ENCODE peak calls at places on chromosome X, in ten cellular contexts. H is H9; T is NCI-H460; G is iPS-NIHi11; M is neural crest cell; N is AG08395; C is KBM-7; Y is CD8-positive, alpha-beta T cell; L is ELR; F is activated CD8-positive, alpha-beta T cell treated with anti-CD3 and anti-CD28 coated beads for 36 hours. Q is an unnamed sample.
A peak's percentile ranks its signal among the peaks of the same experiment; 100 is the strongest.

GRCh38 chrX:124960454-124960853 is 359.2 kb upstream of the TEX13C start:
- DNase-seq in H (no peak), T (no peak), G (no peak), M (no peak), N (no peak), C (no peak), Y (no peak), L (no peak), F (no peak), Q (no peak)

GRCh38 chrX:119655125-119655524 is 37.8 kb downstream of the SEPTIN6 start:
- DNase-seq in H (no peak), T (no peak), G (no peak), M (no peak), N (peak; percentile 63), C (no peak), Y (no peak), L (peak; percentile 77), F (peak; percentile 75), Q (no peak)

GRCh38 chrX:150587585-150588503 is 19.4 kb downstream of the MTM1 start:
- DNase-seq in H (no peak), T (no peak), G (peak; percentile 19), M (no peak), N (peak; percentile 12), C (peak; percentile 46), Y (peak; percentile 67), L (peak; percentile 46), F (peak; percentile 68), Q (peak; percentile 28)

GRCh38 chrX:134562002-134562401 is 96.3 kb downstream of the PLAC1 start:
- DNase-seq in H (no peak), T (no peak), G (no peak), M (no peak), N (no peak), C (no peak), Y (no peak), L (no peak), F (no peak), Q (no peak)

GRCh38 chrX:140500427-140500826 is 4.4 kb downstream of the SOX3 start:
- DNase-seq in H (no peak), T (no peak), G (no peak), M (no peak), N (no peak), C (peak; percentile 14), Y (no peak), L (no peak), F (no peak), Q (no peak)

GRCh38 chrX:85111347-85111746 is 107.7 kb downstream of the APOOL start:
- DNase-seq in H (no peak), T (peak; percentile 18), G (no peak), M (no peak), N (peak; percentile 15), C (peak; percentile 36), Y (no peak), L (peak; percentile 14), F (peak; percentile 7), Q (peak; percentile 15)

GRCh38 chrX:50067435-50068292 is 133.1 kb downstream of the AKAP4 start:
- DNase-seq in H (peak; percentile 70), T (no peak), G (peak; percentile 74), M (peak; percentile 22), N (no peak), C (no peak), Y (no peak), L (peak; percentile 43), F (no peak), Q (no peak)

GRCh38 chrX:115408736-115409390 is 119.3 kb downstream of the LUZP4 start:
- DNase-seq in H (no peak), T (no peak), G (no peak), M (no peak), N (peak; percentile 3), C (no peak), Y (no peak), L (no peak), F (no peak), Q (no peak)

GRCh38 chrX:56281789-56282188 is 49.6 kb downstream of the KLF8 start:
- DNase-seq in H (no peak), T (peak; percentile 13), G (no peak), M (no peak), N (no peak), C (peak; percentile 46), Y (no peak), L (peak; percentile 5), F (peak; percentile 17), Q (peak; percentile 23)

GRCh38 chrX:49262603-49263002 is 1.9 kb downstream of the FOXP3 start:
- DNase-seq in H (no peak), T (no peak), G (no peak), M (no peak), N (no peak), C (no peak), Y (no peak), L (no peak), F (peak; percentile 37), Q (no peak)

GRCh38 chrX:13357925-13358324 is 38.1 kb upstream of the ATXN3L start:
- DNase-seq in H (no peak), T (no peak), G (no peak), M (no peak), N (no peak), C (peak; percentile 15), Y (no peak), L (no peak), F (no peak), Q (no peak)

GRCh38 chrX:69096963-69097362 is 68.3 kb downstream of the PJA1 start:
- DNase-seq in H (no peak), T (no peak), G (no peak), M (no peak), N (no peak), C (no peak), Y (no peak), L (no peak), F (no peak), Q (no peak)

GRCh38 chrX:47483310-47484268 is 567 bp upstream of the ZNF41 start:
- DNase-seq in H (no peak), T (no peak), G (no peak), M (peak; percentile 12), N (peak; percentile 15), C (peak; percentile 38), Y (no peak), L (peak; percentile 58), F (no peak), Q (no peak)

GRCh38 chrX:149114001-149114400 is 391.1 kb downstream of the IDS start:
- DNase-seq in H (no peak), T (no peak), G (no peak), M (no peak), N (no peak), C (no peak), Y (no peak), L (no peak), F (no peak), Q (no peak)

GRCh38 chrX:10158279-10158939 is 1.6 kb downstream of the CLCN4 start:
- DNase-seq in H (peak; percentile 67), T (no peak), G (peak; percentile 66), M (peak; percentile 30), N (no peak), C (no peak), Y (no peak), L (no peak), F (peak; percentile 22), Q (peak; percentile 68)

Q was measured in OCI-LY7.